ENCODE peak calls at places on chromosomes 11 and 22, in seven cellular contexts. L is GDM1; J is HT1080; V is LoVo; T is neuronal stem cell; S is ureter; Z is stimulated activated CD8-positive, alpha-beta memory T cell treated with anti-CD3 and anti-CD28 coated beads, Interleukin-15, amount 100 ng/mL, for 4 hours. X is an unnamed sample.

GRCh38 chr22:50274311-50274710 is 4.1 kb upstream of the MAPK11 start:
- DNase-seq in L (peak), J (peak), V (no peak), T (no peak), S (no peak), Z (no peak), X (peak)

GRCh38 chr11:134514354-134514951 is 102.4 kb upstream of the B3GAT1 start:
- DNase-seq in L (no peak), J (no peak), V (no peak), T (no peak), S (peak), Z (no peak), X (no peak)

GRCh38 chr22:47276219-47276843 is 513.9 kb downstream of the TBC1D22A start:
- DNase-seq in L (no peak), J (no peak), V (no peak), T (no peak), S (no peak), Z (no peak), X (no peak)

GRCh38 chr11:82458147-82458546 is 275.5 kb downstream of the FAM181B start:
- DNase-seq in L (no peak), J (no peak), V (no peak), T (no peak), S (no peak), Z (no peak), X (no peak)

GRCh38 chr22:29313126-29314071 is 2.1 kb downstream of the RASL10A start:
- DNase-seq in L (no peak), J (no peak), V (no peak), T (no peak), S (no peak), Z (no peak), X (no peak)

GRCh38 chr11:125138966-125139365 is 25.6 kb upstream of the PKNOX2 start:
- DNase-seq in L (no peak), J (no peak), V (no peak), T (no peak), S (no peak), Z (no peak), X (no peak)

GRCh38 chr11:126310992-126311310 is 7.1 kb downstream of the DCPS start:
- DNase-seq in L (no peak), J (no peak), V (no peak), T (no peak), S (no peak), Z (no peak), X (no peak)

GRCh38 chr11:109785714-109786113 is 307.5 kb upstream of the ZC3H12C start:
- DNase-seq in L (no peak), J (no peak), V (no peak), T (no peak), S (no peak), Z (no peak), X (no peak)

GRCh38 chr22:49156662-49157285 is 670.9 kb downstream of the BRD1 start:
- DNase-seq in L (no peak), J (no peak), V (no peak), T (no peak), S (no peak), Z (no peak), X (no peak)

GRCh38 chr11:77124488-77124887 is 3.6 kb upstream of the MYO7A start:
- DNase-seq in L (no peak), J (no peak), V (no peak), T (no peak), S (no peak), Z (no peak), X (no peak)

GRCh38 chr22:17633217-17633997 is 4.9 kb upstream of the ATP6V1E1 start:
- DNase-seq in L (no peak), J (peak), V (peak), T (no peak), S (peak), Z (no peak), X (no peak)

GRCh38 chr22:29623553-29624169 is 20.2 kb downstream of the NF2 start:
- DNase-seq in L (no peak), J (no peak), V (no peak), T (no peak), S (no peak), Z (no peak), X (no peak)

GRCh38 chr11:70661763-70662501 is 263.6 kb downstream of the CTTN start:
- DNase-seq in L (no peak), J (peak), V (no peak), T (peak), S (no peak), Z (no peak), X (no peak)

GRCh38 chr11:3808846-3809623 is 675 bp downstream of the PGAP2 start:
- DNase-seq in L (peak), J (peak), V (peak), T (no peak), S (no peak), Z (no peak), X (no peak)

GRCh38 chr11:64970731-64971151 is 1.2 kb downstream of the MAJIN start:
- DNase-seq in L (no peak), J (peak), V (peak), T (no peak), S (peak), Z (no peak), X (no peak)

GRCh38 chr11:7964873-7965272 is 374 bp downstream of the NLRP10 start:
- DNase-seq in L (no peak), J (peak), V (no peak), T (no peak), S (no peak), Z (no peak), X (no peak)

GRCh38 chr11:25742800-25743199 is 589.1 kb upstream of the ANO3 start:
- DNase-seq in L (no peak), J (no peak), V (no peak), T (no peak), S (no peak), Z (no peak), X (no peak)

GRCh38 chr22:44603774-44604173 is 98.2 kb upstream of the PRR5 start:
- DNase-seq in L (no peak), J (no peak), V (no peak), T (no peak), S (no peak), Z (no peak), X (no peak)

X was measured in hippocampal formation.